ENCODE peak calls at places on chromosomes 4 and X, in seven cellular contexts. D, N, V, C, B, P and S are unnamed samples.
A peak's percentile ranks its signal among the peaks of the same experiment; 100 is the strongest.

GRCh38 chr4:109206610-109207009 is 95.8 kb downstream of the COL25A1 start:
- DNase-seq in D (no peak), N (peak; percentile 3), V (no peak), C (no peak), B (no peak), P (no peak), S (no peak)

GRCh38 chr4:61298178-61298740 is 98.1 kb downstream of the ADGRL3 start:
- DNase-seq in D (no peak), N (no peak), V (no peak), C (no peak), B (no peak), P (peak; percentile 43), S (no peak)

GRCh38 chrX:78213331-78213730 is 73.9 kb upstream of the TAF9B start:
- DNase-seq in D (no peak), N (no peak), V (no peak), C (no peak), B (no peak), P (no peak), S (no peak)

GRCh38 chr4:52199574-52200338 is 148.7 kb downstream of the SPATA18 start:
- DNase-seq in D (no peak), N (peak; percentile 1), V (no peak), C (no peak), B (peak; percentile 14), P (peak; percentile 65), S (peak; percentile 7)

GRCh38 chr4:90357117-90357710 is 230.0 kb downstream of the CCSER1 start:
- DNase-seq in D (no peak), N (peak; percentile 69), V (no peak), C (no peak), B (peak; percentile 3), P (peak; percentile 88), S (peak; percentile 6)

GRCh38 chr4:48467442-48467841 is 15.7 kb upstream of the SLC10A4 start:
- DNase-seq in D (no peak), N (no peak), V (no peak), C (no peak), B (no peak), P (no peak), S (no peak)

GRCh38 chrX:39985116-39985515 is 112.6 kb downstream of the BCOR start:
- DNase-seq in D (no peak), N (no peak), V (no peak), C (no peak), B (no peak), P (no peak), S (no peak)

GRCh38 chr4:20313237-20314030 is 61.7 kb downstream of the SLIT2 start:
- DNase-seq in D (no peak), N (no peak), V (no peak), C (no peak), B (no peak), P (peak; percentile 47), S (no peak)

GRCh38 chrX:46710425-46710824 is 48.5 kb downstream of the SLC9A7 start:
- DNase-seq in D (no peak), N (peak; percentile 72), V (no peak), C (no peak), B (peak; percentile 13), P (peak; percentile 17), S (peak; percentile 36)

GRCh38 chrX:114097866-114098265 is 486.0 kb upstream of the HTR2C start:
- DNase-seq in D (no peak), N (no peak), V (no peak), C (no peak), B (no peak), P (no peak), S (no peak)

GRCh38 chr4:123421942-123422781 is 25.6 kb downstream of the SPRY1 start:
- DNase-seq in D (no peak), N (no peak), V (no peak), C (no peak), B (no peak), P (no peak), S (no peak)

GRCh38 chrX:150693782-150694574 is 782 bp downstream of the MTMR1 start:
- DNase-seq in D (no peak), N (peak; percentile 68), V (peak; percentile 26), C (peak; percentile 69), B (peak; percentile 52), P (peak; percentile 21), S (peak; percentile 63)

GRCh38 chr4:115126487-115126886 is 13.1 kb upstream of the NDST4 start:
- DNase-seq in D (no peak), N (no peak), V (no peak), C (no peak), B (no peak), P (no peak), S (peak; percentile 69)

GRCh38 chrX:108032944-108033343 is 11.9 kb upstream of the VSIG1 start:
- DNase-seq in D (no peak), N (no peak), V (no peak), C (no peak), B (no peak), P (no peak), S (no peak)

GRCh38 chrX:71131510-71131909 is 13.1 kb downstream of the MED12 start:
- DNase-seq in D (no peak), N (no peak), V (no peak), C (no peak), B (no peak), P (no peak), S (no peak)

GRCh38 chrX:71128166-71128833 is 9.9 kb downstream of the MED12 start:
- DNase-seq in D (no peak), N (peak; percentile 9), V (no peak), C (no peak), B (no peak), P (peak; percentile 2), S (no peak)

GRCh38 chrX:71128915-71129765 is 10.7 kb downstream of the MED12 start:
- DNase-seq in D (peak; percentile 37), N (peak; percentile 16), V (peak; percentile 64), C (peak; percentile 80), B (peak; percentile 52), P (peak; percentile 68), S (peak; percentile 36)
- H3K27ac ChIP-seq in D (no peak overlapping the region), N (no peak overlapping the region), V (no peak overlapping the region), C (no peak overlapping the region), B (no peak overlapping the region), P (no peak overlapping the region), S (no peak overlapping the region)

DNA sequence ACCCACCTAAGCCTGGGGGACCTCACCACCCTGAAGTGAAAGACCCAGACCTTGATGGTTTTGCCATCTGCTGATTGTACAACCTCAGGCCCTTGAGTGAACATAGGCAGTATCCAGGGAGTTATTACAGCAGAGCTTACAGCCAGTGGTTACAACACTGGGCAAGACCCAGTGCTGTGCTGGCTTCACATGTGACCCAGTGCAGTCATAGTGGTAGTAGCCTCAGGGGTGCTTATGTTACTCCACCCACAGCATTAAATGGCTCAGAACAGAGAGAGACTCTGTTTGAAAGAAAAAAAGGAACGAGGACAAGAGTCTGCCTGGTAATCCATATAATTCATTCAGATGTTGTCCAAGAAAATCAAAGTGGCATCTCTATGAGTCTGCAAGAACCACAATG is 45.2 kb upstream of the DACH2 start:
- DNase-seq in D (no peak), N (no peak), V (no peak), C (no peak), B (no peak), P (no peak), S (no peak)
- H3K27ac ChIP-seq in D (no peak overlapping the region), N (no peak overlapping the region), V (no peak overlapping the region), C (no peak overlapping the region), B (no peak overlapping the region), P (no peak overlapping the region), S (no peak overlapping the region)

GRCh38 chr4:152707632-152708031 is 27.8 kb upstream of the TMEM154 start:
- DNase-seq in D (no peak), N (no peak), V (no peak), C (no peak), B (no peak), P (no peak), S (no peak)
- H3K27ac ChIP-seq in D (no peak overlapping the region), N (no peak overlapping the region), V (no peak overlapping the region), C (no peak overlapping the region), B (no peak overlapping the region), P (no peak overlapping the region), S (no peak overlapping the region)

DNA sequence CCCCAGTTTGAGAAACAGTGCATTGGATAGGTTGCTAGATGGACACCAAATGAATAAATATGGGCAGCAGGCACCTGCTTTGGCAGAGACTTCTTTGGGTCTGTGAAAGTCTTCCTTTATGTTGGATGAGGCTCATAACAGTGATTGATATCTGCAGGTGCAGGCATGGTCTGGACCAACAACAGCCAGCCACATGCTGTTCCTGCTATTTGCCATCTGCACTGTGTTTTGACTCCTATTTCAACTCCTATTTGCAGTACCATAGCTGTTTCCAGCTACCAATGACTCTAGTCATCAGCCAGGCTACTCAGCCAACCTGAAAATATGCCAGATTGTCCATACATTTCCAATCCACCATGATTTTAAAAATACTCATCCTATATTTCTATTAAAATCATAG is 60.9 kb downstream of the ANAPC4 start:
- DNase-seq in D (no peak), N (no peak), V (no peak), C (no peak), B (no peak), P (no peak), S (no peak)
- H3K27ac ChIP-seq in D (no peak overlapping the region), N (no peak overlapping the region), V (no peak overlapping the region), C (no peak overlapping the region), B (no peak overlapping the region), P (no peak overlapping the region), S (no peak overlapping the region)

GRCh38 chrX:7147431-7147977 is at the start of gene STS:
- DNase-seq in D (peak; percentile 47), N (peak; percentile 10), V (peak; percentile 48), C (peak; percentile 74), B (no peak), P (peak; percentile 46), S (no peak)

GRCh38 chrX:7147978-7148824 is at the start of gene PUDP:
- DNase-seq in D (peak; percentile 83), N (peak; percentile 59), V (peak; percentile 91), C (peak; percentile 94), B (peak; percentile 73), P (peak; percentile 82), S (peak; percentile 80)

GRCh38 chrX:7146703-7147430 is 645 bp upstream of the STS start:
- DNase-seq in D (no peak), N (no peak), V (no peak), C (peak; percentile 69), B (no peak), P (peak; percentile 7), S (no peak)

GRCh38 chrX:7145454-7145853 is 2.1 kb upstream of the STS start:
- DNase-seq in D (no peak), N (no peak), V (no peak), C (no peak), B (no peak), P (no peak), S (no peak)

DNA sequence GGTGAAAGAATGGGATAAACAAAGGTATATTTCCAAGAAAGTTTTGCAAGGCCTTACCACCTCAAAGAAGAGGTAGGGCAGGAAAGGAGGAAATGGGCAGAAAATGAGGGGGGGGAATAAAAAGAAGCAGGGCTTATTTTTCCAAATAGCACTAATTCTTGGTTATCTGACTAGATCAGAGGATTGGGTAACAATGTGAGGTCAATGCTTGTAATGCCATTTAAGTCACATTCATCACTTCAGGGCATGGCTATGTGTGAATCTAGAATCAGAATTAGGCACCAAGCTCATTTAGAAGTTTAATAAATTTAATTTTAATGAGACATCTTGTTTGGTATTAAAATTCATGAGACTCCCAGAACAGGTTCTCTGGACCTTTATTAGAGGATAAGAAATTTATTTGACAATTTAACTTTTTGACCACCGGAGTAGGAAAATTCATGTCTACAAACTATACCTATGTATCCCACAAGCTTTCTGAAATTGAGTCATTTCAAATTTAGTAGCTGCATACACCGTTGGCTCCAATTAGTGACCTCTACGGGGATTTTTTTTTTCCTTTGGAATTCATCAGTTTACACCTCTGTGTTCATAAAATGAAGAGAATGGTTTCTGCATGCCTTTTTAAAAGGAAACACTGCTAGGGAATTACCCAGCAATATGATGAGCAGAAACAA is 1.3 kb upstream of the STS start:
- DNase-seq in D (no peak), N (no peak), V (no peak), C (no peak), B (no peak), P (no peak), S (no peak)
- H3K27ac ChIP-seq in D (no peak overlapping the region), N (no peak overlapping the region), V (no peak overlapping the region), C (no peak overlapping the region), B (peak overlapping the region; percentile 55), P (no peak overlapping the region), S (no peak overlapping the region)